ENCODE peak calls at places on chromosomes 2 and 18, in ten cellular contexts. One of them, this sample, is unnamed.
A peak's percentile ranks its signal among the peaks of the same experiment; 100 is the strongest.

GRCh38 chr18:21955757-21956652 is 213.4 kb upstream of the GATA6 start:
- DNase-seq in mesothelial cell of epicardium: peak; percentile 58
- DNase-seq in EL: peak; percentile 61
- DNase-seq in A549: peak; percentile 61
- DNase-seq in retina: peak; percentile 31
- DNase-seq in H1: peak; percentile 87
- DNase-seq in endothelial cell: peak; percentile 81
- DNase-seq in GM20000: peak; percentile 73
- DNase-seq in choroid plexus epithelial cell: peak; percentile 81
- DNase-seq in SJSA1: peak; percentile 38
- DNase-seq in this sample: peak; percentile 64

GRCh38 chr2:38533180-38533579 is 69.5 kb downstream of the HNRNPLL start:
- DNase-seq in choroid plexus epithelial cell: no peak
- DNase-seq in mesothelial cell of epicardium: no peak
- DNase-seq in H1: no peak
- DNase-seq in A549: no peak
- DNase-seq in EL: no peak
- DNase-seq in retina: no peak
- DNase-seq in SJSA1: no peak
- DNase-seq in GM20000: peak; percentile 85
- DNase-seq in endothelial cell: no peak
- DNase-seq in this sample: no peak

GRCh38 chr2:109549016-109549595 is 64.7 kb downstream of the SEPTIN10 start:
- DNase-seq in choroid plexus epithelial cell: no peak
- DNase-seq in mesothelial cell of epicardium: no peak
- DNase-seq in A549: no peak
- DNase-seq in H1: no peak
- DNase-seq in EL: no peak
- DNase-seq in GM20000: no peak
- DNase-seq in retina: no peak
- DNase-seq in SJSA1: peak; percentile 71
- DNase-seq in endothelial cell: no peak
- DNase-seq in this sample: no peak

GRCh38 chr18:61589724-61590065 is 256.5 kb downstream of the CDH20 start:
- DNase-seq in choroid plexus epithelial cell: peak; percentile 79
- DNase-seq in EL: peak; percentile 68
- DNase-seq in retina: no peak
- DNase-seq in endothelial cell: no peak
- DNase-seq in A549: no peak
- DNase-seq in mesothelial cell of epicardium: no peak
- DNase-seq in GM20000: no peak
- DNase-seq in SJSA1: no peak
- DNase-seq in H1: no peak
- DNase-seq in this sample: no peak

GRCh38 chr2:146457221-146457620 is 1387.6 kb upstream of the ACVR2A start:
- DNase-seq in SJSA1: no peak
- DNase-seq in H1: no peak
- DNase-seq in GM20000: no peak
- DNase-seq in EL: peak; percentile 5
- DNase-seq in retina: no peak
- DNase-seq in A549: no peak
- DNase-seq in endothelial cell: no peak
- DNase-seq in choroid plexus epithelial cell: no peak
- DNase-seq in mesothelial cell of epicardium: no peak
- DNase-seq in this sample: no peak

GRCh38 chr2:189254268-189254883 is 74.8 kb upstream of the COL5A2 start:
- DNase-seq in endothelial cell: no peak
- DNase-seq in H1: no peak
- DNase-seq in retina: peak; percentile 1
- DNase-seq in GM20000: no peak
- DNase-seq in SJSA1: peak; percentile 50
- DNase-seq in choroid plexus epithelial cell: peak; percentile 60
- DNase-seq in A549: no peak
- DNase-seq in EL: peak; percentile 90
- DNase-seq in mesothelial cell of epicardium: no peak
- DNase-seq in this sample: no peak

GRCh38 chr2:163187995-163188655 is 349.6 kb upstream of the KCNH7 start:
- DNase-seq in retina: no peak
- DNase-seq in SJSA1: no peak
- DNase-seq in A549: no peak
- DNase-seq in GM20000: no peak
- DNase-seq in mesothelial cell of epicardium: no peak
- DNase-seq in choroid plexus epithelial cell: no peak
- DNase-seq in endothelial cell: no peak
- DNase-seq in H1: no peak
- DNase-seq in EL: no peak
- DNase-seq in this sample: no peak

GRCh38 chr2:157592983-157593382 is 35.7 kb downstream of the ACVR1C start:
- DNase-seq in H1: no peak
- DNase-seq in retina: no peak
- DNase-seq in GM20000: no peak
- DNase-seq in endothelial cell: no peak
- DNase-seq in A549: no peak
- DNase-seq in choroid plexus epithelial cell: peak; percentile 35
- DNase-seq in SJSA1: no peak
- DNase-seq in mesothelial cell of epicardium: no peak
- DNase-seq in EL: peak; percentile 36
- DNase-seq in this sample: no peak

GRCh38 chr18:79942211-79942610 is 9.2 kb downstream of the SLC66A2 start:
- DNase-seq in A549: no peak
- DNase-seq in choroid plexus epithelial cell: no peak
- DNase-seq in mesothelial cell of epicardium: no peak
- DNase-seq in H1: no peak
- DNase-seq in retina: no peak
- DNase-seq in SJSA1: no peak
- DNase-seq in EL: no peak
- DNase-seq in endothelial cell: no peak
- DNase-seq in GM20000: no peak
- DNase-seq in this sample: no peak

GRCh38 chr2:113218283-113219091 is 44.7 kb downstream of the PSD4 start:
- DNase-seq in choroid plexus epithelial cell: no peak
- DNase-seq in endothelial cell: no peak
- DNase-seq in retina: no peak
- DNase-seq in A549: peak; percentile 86
- DNase-seq in SJSA1: no peak
- DNase-seq in EL: no peak
- DNase-seq in H1: no peak
- DNase-seq in GM20000: no peak
- DNase-seq in mesothelial cell of epicardium: no peak
- DNase-seq in this sample: no peak

GRCh38 chr18:46220116-46220515 is 115.9 kb downstream of the HAUS1 start:
- DNase-seq in retina: no peak
- DNase-seq in EL: peak; percentile 77
- DNase-seq in choroid plexus epithelial cell: peak; percentile 63
- DNase-seq in mesothelial cell of epicardium: no peak
- DNase-seq in endothelial cell: no peak
- DNase-seq in GM20000: no peak
- DNase-seq in SJSA1: no peak
- DNase-seq in A549: no peak
- DNase-seq in H1: no peak
- DNase-seq in this sample: no peak

GRCh38 chr2:232437130-232437620 is 18.8 kb upstream of the ALPI start:
- DNase-seq in H1: no peak
- DNase-seq in GM20000: no peak
- DNase-seq in mesothelial cell of epicardium: no peak
- DNase-seq in A549: no peak
- DNase-seq in SJSA1: no peak
- DNase-seq in endothelial cell: no peak
- DNase-seq in retina: no peak
- DNase-seq in choroid plexus epithelial cell: no peak
- DNase-seq in EL: no peak
- DNase-seq in this sample: no peak

GRCh38 chr2:56681659-56682396 is 498.0 kb downstream of the CCDC85A start:
- DNase-seq in choroid plexus epithelial cell: peak; percentile 8
- DNase-seq in EL: peak; percentile 65
- DNase-seq in GM20000: no peak
- DNase-seq in retina: no peak
- DNase-seq in mesothelial cell of epicardium: no peak
- DNase-seq in H1: no peak
- DNase-seq in A549: no peak
- DNase-seq in SJSA1: no peak
- DNase-seq in endothelial cell: no peak
- DNase-seq in this sample: no peak

GRCh38 chr18:11309172-11309571 is 159.8 kb upstream of the PIEZO2 start:
- DNase-seq in mesothelial cell of epicardium: no peak
- DNase-seq in EL: peak; percentile 46
- DNase-seq in choroid plexus epithelial cell: peak; percentile 77
- DNase-seq in SJSA1: no peak
- DNase-seq in endothelial cell: no peak
- DNase-seq in retina: no peak
- DNase-seq in GM20000: no peak
- DNase-seq in H1: no peak
- DNase-seq in A549: no peak
- DNase-seq in this sample: no peak

GRCh38 chr2:8641516-8641915 is 40.3 kb upstream of the ID2 start:
- DNase-seq in endothelial cell: no peak
- DNase-seq in A549: no peak
- DNase-seq in H1: no peak
- DNase-seq in mesothelial cell of epicardium: no peak
- DNase-seq in GM20000: no peak
- DNase-seq in choroid plexus epithelial cell: no peak
- DNase-seq in SJSA1: no peak
- DNase-seq in retina: no peak
- DNase-seq in EL: no peak
- DNase-seq in this sample: no peak